ENCODE peak calls at places on chromosomes 7 and 10, in nine cellular contexts. F, V, G, C, J, E, W, R and L are unnamed samples.

GRCh38 chr10:110556993-110557601 is 10.4 kb upstream of the SMC3 start:
- DNase-seq in E (no peak), V (peak), J (peak), W (no peak), C (peak), G (peak), F (peak), R (no peak), L (no peak)

GRCh38 chr10:43595739-43596298 is 10.4 kb upstream of the ZNF485 start:
- DNase-seq in V (no peak), C (no peak), J (peak), E (no peak), R (no peak), W (no peak), G (no peak), F (peak), L (no peak)

GRCh38 chr10:62230344-62231138 is 38.1 kb downstream of the RTKN2 start:
- DNase-seq in R (no peak), J (no peak), E (no peak), C (no peak), V (no peak), G (no peak), F (no peak), W (no peak), L (no peak)

GRCh38 chr10:25753776-25754175 is 180.3 kb upstream of the MYO3A start:
- DNase-seq in R (no peak), J (no peak), E (no peak), C (no peak), W (no peak), G (no peak), F (no peak), V (no peak), L (no peak)

GRCh38 chr10:99551616-99552015 is 18.9 kb downstream of the NKX2-3 start:
- DNase-seq in F (no peak), E (no peak), V (no peak), R (no peak), C (no peak), W (no peak), G (no peak), J (no peak), L (no peak)

GRCh38 chr10:11087372-11087771 is 69.7 kb downstream of the CELF2 start:
- DNase-seq in C (no peak), F (no peak), V (peak), G (no peak), W (no peak), J (no peak), E (no peak), R (no peak), L (no peak)

GRCh38 chr7:99562832-99563231 is 4.4 kb downstream of the ZNF655 start:
- DNase-seq in C (peak), F (no peak), W (no peak), G (no peak), J (no peak), E (no peak), R (no peak), V (no peak), L (no peak)

GRCh38 chr10:52740913-52741675 is 31.5 kb downstream of the MBL2 start:
- DNase-seq in W (no peak), G (no peak), J (no peak), V (peak), C (peak), R (no peak), F (no peak), E (peak), L (peak)

DNA sequence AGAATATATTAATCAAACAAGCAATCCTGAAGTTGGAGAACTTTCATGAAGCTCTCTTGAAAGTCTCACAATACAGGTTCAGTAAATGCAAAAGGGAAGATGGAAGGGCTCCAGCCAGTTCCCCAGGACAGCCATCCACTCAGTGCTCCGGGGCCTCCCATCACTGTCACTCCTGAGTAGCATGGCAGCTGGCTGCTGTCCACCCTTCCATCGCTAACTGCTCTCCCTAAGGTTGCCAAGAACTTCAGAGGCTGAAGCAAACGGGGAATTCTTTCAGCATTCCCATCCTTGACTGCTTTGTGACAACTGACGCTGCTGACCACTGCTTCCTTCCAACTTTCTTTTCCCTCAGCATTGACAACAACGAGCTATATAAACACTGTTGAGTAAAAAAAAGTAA is 69.1 kb downstream of the VPS41 start:
- DNase-seq in V (peak), C (no peak), E (no peak), R (peak), J (no peak), G (no peak), F (no peak), W (no peak), L (no peak)
- H3K27ac ChIP-seq in V (no peak), C (no peak), E (no peak), R (no peak), J (no peak), G (no peak), F (no peak), W (no peak), L (no peak)

GRCh38 chr10:124149681-124150080 is 56.3 kb upstream of the CHST15 start:
- DNase-seq in F (no peak), G (no peak), V (no peak), J (no peak), W (no peak), C (peak), E (no peak), R (no peak), L (no peak)
- H3K27ac ChIP-seq in F (no peak), G (no peak), V (no peak), J (no peak), W (no peak), C (no peak), E (no peak), R (peak), L (no peak)

GRCh38 chr7:47501406-47501805 is 80.5 kb downstream of the TNS3 start:
- DNase-seq in G (no peak), J (no peak), W (no peak), F (no peak), R (no peak), C (no peak), V (no peak), E (no peak), L (no peak)

GRCh38 chr7:47500103-47500563 is 81.8 kb downstream of the TNS3 start:
- DNase-seq in R (no peak), F (no peak), V (no peak), C (no peak), G (no peak), W (no peak), E (no peak), J (no peak), L (no peak)

GRCh38 chr7:47504546-47505316 is 77.2 kb downstream of the TNS3 start:
- DNase-seq in F (no peak), C (no peak), E (no peak), V (no peak), R (no peak), G (no peak), W (no peak), J (no peak), L (no peak)

GRCh38 chr7:47503283-47503682 is 78.6 kb downstream of the TNS3 start:
- DNase-seq in F (no peak), J (no peak), E (no peak), C (no peak), V (no peak), R (no peak), W (no peak), G (no peak), L (no peak)

GRCh38 chr7:47502240-47502877 is 79.6 kb downstream of the TNS3 start:
- DNase-seq in W (no peak), V (no peak), G (no peak), F (no peak), R (no peak), E (no peak), C (no peak), J (no peak), L (no peak)
- H3K27ac ChIP-seq in W (peak), V (no peak), G (no peak), F (no peak), R (no peak), E (no peak), C (no peak), J (no peak), L (no peak)

GRCh38 chr10:90800232-90800796 is 57.5 kb downstream of the HTR7 start:
- DNase-seq in R (no peak), J (no peak), C (no peak), G (no peak), E (no peak), V (no peak), F (no peak), W (no peak), L (no peak)

GRCh38 chr10:90804354-90804753 is 53.5 kb downstream of the HTR7 start:
- DNase-seq in W (no peak), G (no peak), C (no peak), R (no peak), F (no peak), V (no peak), E (no peak), J (no peak), L (no peak)

GRCh38 chr10:90801608-90802007 is 56.2 kb downstream of the HTR7 start:
- DNase-seq in W (no peak), V (no peak), R (no peak), C (no peak), J (no peak), G (no peak), E (no peak), F (no peak), L (no peak)

GRCh38 chr10:90798482-90798881 is 59.4 kb downstream of the HTR7 start:
- DNase-seq in C (no peak), V (no peak), E (no peak), R (no peak), F (no peak), W (no peak), J (no peak), G (no peak), L (no peak)

GRCh38 chr10:90799172-90799571 is 58.7 kb downstream of the HTR7 start:
- DNase-seq in R (no peak), J (no peak), F (no peak), G (no peak), V (no peak), E (no peak), C (no peak), W (no peak), L (no peak)
- H3K27ac ChIP-seq in R (no peak), J (no peak), F (no peak), G (no peak), V (no peak), E (no peak), C (no peak), W (no peak), L (no peak)

GRCh38 chr10:69455009-69455763 is 3.9 kb downstream of the TSPAN15 start:
- DNase-seq in G (no peak), F (no peak), V (no peak), E (no peak), R (no peak), J (no peak), W (peak), C (no peak), L (no peak)

GRCh38 chr10:69452676-69453415 is 1.6 kb downstream of the TSPAN15 start:
- DNase-seq in E (no peak), F (no peak), R (no peak), V (no peak), W (peak), J (no peak), C (no peak), G (no peak), L (no peak)

GRCh38 chr10:69451209-69451783 is at the start of gene TSPAN15:
- DNase-seq in W (peak), V (peak), E (peak), F (peak), G (peak), R (peak), C (peak), J (peak), L (peak)

GRCh38 chr10:69451784-69452251 is 553 bp downstream of the TSPAN15 start:
- DNase-seq in C (peak), V (peak), W (peak), F (no peak), E (no peak), R (no peak), J (no peak), G (no peak), L (peak)

DNA sequence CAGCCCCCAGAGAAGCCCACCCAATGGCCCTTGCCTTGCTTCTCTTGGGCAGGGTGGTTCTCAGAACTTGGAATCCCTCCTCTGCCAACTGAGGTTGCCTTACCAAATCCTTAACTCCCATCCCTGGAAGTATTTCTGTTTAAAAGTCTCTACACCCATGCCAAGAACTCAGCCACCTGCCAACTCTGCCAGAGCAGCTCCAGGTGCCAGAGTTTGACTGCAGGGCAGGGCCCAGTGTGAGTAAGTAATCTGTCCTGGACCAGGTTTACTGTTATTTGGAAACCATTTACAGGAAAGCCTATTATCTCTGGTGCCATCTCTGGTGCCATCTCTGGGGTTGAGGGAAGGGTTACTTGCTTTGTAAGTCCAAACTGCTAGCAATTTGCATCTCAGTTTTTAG is 2.5 kb downstream of the TSPAN15 start:
- DNase-seq in G (no peak), W (peak), V (no peak), J (no peak), R (no peak), E (no peak), C (no peak), F (no peak), L (no peak)
- H3K27ac ChIP-seq in G (no peak), W (no peak), V (no peak), J (no peak), R (peak), E (peak), C (no peak), F (no peak), L (no peak)

DNA sequence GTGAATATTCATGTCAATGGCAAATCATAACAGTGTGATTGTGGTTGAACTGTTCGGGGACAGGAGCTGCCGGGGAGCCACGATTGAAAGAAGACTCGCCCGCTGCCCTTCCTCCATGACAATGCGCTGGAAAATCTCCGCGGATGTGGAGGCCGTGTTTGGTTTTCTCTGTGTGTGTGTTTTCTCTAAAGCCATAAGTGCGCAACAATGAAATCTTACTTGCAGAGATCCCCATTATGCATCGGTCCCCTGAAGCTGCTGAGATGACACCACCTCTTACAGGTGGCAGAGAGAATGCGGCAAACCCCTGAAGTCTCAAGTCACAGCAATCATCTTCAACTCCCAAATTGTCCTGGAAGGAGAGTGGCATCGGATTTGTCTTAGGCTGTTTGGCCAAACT is 442.3 kb upstream of the MKI67 start:
- DNase-seq in G (no peak), F (no peak), J (no peak), W (no peak), V (no peak), E (no peak), R (no peak), C (no peak), L (no peak)
- H3K27ac ChIP-seq in G (no peak), F (no peak), J (no peak), W (no peak), V (no peak), E (no peak), R (no peak), C (peak), L (no peak)

DNA sequence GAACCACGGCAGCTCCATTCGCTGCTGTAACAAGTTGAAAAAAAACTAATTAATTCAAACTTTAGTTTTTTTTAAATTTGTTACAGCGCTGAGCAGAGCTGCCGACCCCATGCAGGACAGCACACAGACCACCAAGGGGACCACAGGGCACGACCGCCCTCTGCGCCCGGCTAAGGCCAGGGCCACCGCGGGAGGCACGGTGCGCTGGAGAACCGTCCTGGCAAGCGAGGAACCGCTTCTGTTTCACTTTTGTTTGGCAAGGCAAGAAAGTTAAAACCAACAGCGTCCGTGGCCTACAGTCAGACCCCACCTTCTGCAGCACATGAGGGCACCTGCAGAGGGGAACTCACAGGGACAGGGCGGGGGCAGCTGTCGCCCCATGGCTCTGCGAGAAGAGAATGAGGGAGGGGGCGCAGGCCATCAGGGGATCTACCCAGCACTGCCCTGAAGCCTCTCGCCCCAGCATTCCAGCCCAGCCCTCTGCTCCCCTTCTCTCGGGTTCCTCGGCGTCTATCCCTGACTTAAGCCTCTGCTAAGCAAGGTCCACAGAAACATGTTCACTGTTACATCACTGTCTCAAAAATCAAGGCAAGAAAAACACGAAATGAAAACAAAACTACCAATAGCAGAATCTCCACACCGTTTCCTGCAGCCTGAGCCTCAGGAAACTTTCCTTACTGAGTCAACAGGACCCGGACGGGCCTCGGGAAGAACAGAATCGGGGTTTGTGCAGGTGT is 204.4 kb downstream of the DIP2C start:
- DNase-seq in R (no peak), C (peak), V (no peak), F (peak), W (no peak), E (no peak), J (peak), G (no peak), L (no peak)
- H3K27ac ChIP-seq in R (peak), C (no peak), V (no peak), F (peak), W (peak), E (peak), J (peak), G (peak), L (peak)